ENCODE peak calls at places on chromosome 12, in seven cellular contexts. X, P, E, J, R, D and Y are unnamed samples. For H3K4me1, the result is how much of the 10 kb centered on the place peaks cover.

GRCh38 chr12:98847242-98847641 is 202.2 kb downstream of the APAF1 start:
- DNase-seq in D (no peak), E (no peak), J (no peak), X (no peak), R (no peak), P (no peak), Y (no peak)

GRCh38 chr12:80400591-80400991 is 43.4 kb upstream of the PTPRQ start:
- DNase-seq in E (peak), D (no peak), X (no peak), R (no peak), P (no peak), J (no peak), Y (no peak)

GRCh38 chr12:2291182-2291832 is 238.5 kb downstream of the CACNA1C start:
- DNase-seq in X (peak), P (no peak), D (peak), J (no peak), E (no peak), R (peak), Y (peak)

GRCh38 chr12:32083489-32083888 is 23.2 kb upstream of the BICD1 start:
- DNase-seq in X (peak), D (no peak), R (no peak), J (no peak), E (no peak), P (peak), Y (no peak)

GRCh38 chr12:93979189-93979588 is 169.2 kb upstream of the PLXNC1 start:
- DNase-seq in P (peak), X (no peak), E (no peak), D (peak), J (no peak), R (no peak), Y (peak)

GRCh38 chr12:68591716-68592437 is 18.8 kb upstream of the RAP1B start:
- DNase-seq in J (no peak), R (no peak), E (no peak), D (no peak), P (no peak), X (no peak), Y (no peak)

GRCh38 chr12:25806271-25806670 is 152.2 kb upstream of the RASSF8 start:
- DNase-seq in R (no peak), D (no peak), X (no peak), P (peak), J (no peak), E (no peak), Y (no peak)

GRCh38 chr12:122819209-122819805 is 15.9 kb upstream of the HIP1R start:
- DNase-seq in R (no peak), D (no peak), E (no peak), J (no peak), X (no peak), P (no peak), Y (no peak)

GRCh38 chr12:124496584-124496983 is 70.8 kb downstream of the NCOR2 start:
- DNase-seq in E (no peak), P (peak), X (no peak), R (no peak), J (no peak), D (no peak), Y (no peak)

GRCh38 chr12:28938581-28939301 is 210.3 kb upstream of the FAR2 start:
- DNase-seq in J (no peak), P (no peak), D (no peak), R (no peak), X (no peak), E (no peak), Y (no peak)

GRCh38 chr12:41433460-41433859 is 245.3 kb downstream of the PDZRN4 start:
- DNase-seq in D (no peak), R (no peak), X (no peak), P (no peak), E (no peak), J (no peak), Y (no peak)

GRCh38 chr12:67651380-67651695 is 2.8 kb downstream of the DYRK2 start:
- DNase-seq in E (no peak), D (peak), P (peak), R (no peak), X (peak), J (no peak), Y (peak)

GRCh38 chr12:64491718-64492117 is 39.8 kb downstream of the TBK1 start:
- DNase-seq in X (no peak), P (no peak), R (no peak), J (no peak), D (no peak), E (no peak), Y (no peak)

GRCh38 chr12:50971946-50972345 is 19.6 kb downstream of the HIGD1C start:
- DNase-seq in X (no peak), J (no peak), D (no peak), E (no peak), P (peak), R (no peak), Y (no peak)

GRCh38 chr12:132904718-132905328 is 17.4 kb upstream of the CHFR start:
- DNase-seq in X (peak), R (peak), J (peak), E (no peak), P (no peak), D (peak), Y (peak)

GRCh38 chr12:103401421-103401820 is 94.3 kb downstream of the C12orf42 start:
- DNase-seq in R (no peak), E (no peak), D (no peak), P (no peak), X (peak), J (no peak), Y (no peak)

GRCh38 chr12:25433581-25434325 is 119.3 kb downstream of the LMNTD1 start:
- DNase-seq in R (no peak), J (no peak), E (no peak), X (peak), P (peak), D (no peak), Y (no peak)

GRCh38 chr12:124623344-124623885 is 56.0 kb upstream of the NCOR2 start:
- DNase-seq in P (no peak), R (peak), E (no peak), X (no peak), D (no peak), J (no peak), Y (no peak)

GRCh38 chr12:65269603-65270002 is 8.9 kb upstream of the MSRB3 start:
- DNase-seq in E (no peak), D (no peak), X (no peak), P (no peak), J (no peak), R (no peak), Y (no peak)

GRCh38 chr12:118070650-118071049 is 9.7 kb upstream of the WSB2 start:
- DNase-seq in E (no peak), D (no peak), R (no peak), P (no peak), J (no peak), X (no peak), Y (no peak)

GRCh38 chr12:106841471-106842302 is 67.2 kb downstream of the RIC8B start:
- DNase-seq in P (peak), R (peak), E (no peak), J (no peak), X (peak), D (peak), Y (peak)

GRCh38 chr12:123494124-123494843 is 36.3 kb downstream of the SNRNP35 start:
- DNase-seq in R (no peak), D (no peak), E (no peak), P (no peak), J (peak), X (no peak), Y (no peak)

GRCh38 chr12:89280833-89281533 is 71.3 kb downstream of the DUSP6 start:
- DNase-seq in D (no peak), E (no peak), P (peak), J (peak), R (no peak), X (peak), Y (no peak)

GRCh38 chr12:71439613-71440392 is at the start of gene LGR5:
- DNase-seq in R (peak), J (peak), E (peak), X (peak), D (peak), P (peak), Y (peak)

GRCh38 chr12:127362121-127362520 is 904.8 kb upstream of the TMEM132C start:
- DNase-seq in J (no peak), P (no peak), X (no peak), R (no peak), D (no peak), E (no peak), Y (no peak)

GRCh38 chr12:79692860-79693605 is 2.3 kb upstream of the PAWR start:
- DNase-seq in X (peak), R (no peak), E (no peak), P (peak), D (no peak), J (no peak), Y (no peak)

GRCh38 chr12:90366286-90366685 is 588.7 kb downstream of the CCER1 start:
- DNase-seq in X (no peak), P (peak), E (no peak), R (no peak), J (no peak), D (no peak), Y (no peak)

GRCh38 chr12:116346751-116347150 is 69.3 kb upstream of the MED13L start:
- DNase-seq in J (no peak), R (peak), X (peak), E (no peak), D (no peak), P (peak), Y (no peak)

GRCh38 chr12:79635676-79636075 is 55.1 kb downstream of the PAWR start:
- DNase-seq in R (no peak), X (no peak), P (peak), E (no peak), J (no peak), D (no peak), Y (no peak)

GRCh38 chr12:3680919-3681594 is 71.9 kb downstream of the CRACR2A start:
- DNase-seq in J (peak), P (no peak), E (no peak), X (no peak), R (peak), D (peak), Y (peak)
- TF ChIP-seq CTCF in J (peak), P (no peak), E (peak), X (no peak), R (no peak), D (no peak), Y (no peak)

DNA sequence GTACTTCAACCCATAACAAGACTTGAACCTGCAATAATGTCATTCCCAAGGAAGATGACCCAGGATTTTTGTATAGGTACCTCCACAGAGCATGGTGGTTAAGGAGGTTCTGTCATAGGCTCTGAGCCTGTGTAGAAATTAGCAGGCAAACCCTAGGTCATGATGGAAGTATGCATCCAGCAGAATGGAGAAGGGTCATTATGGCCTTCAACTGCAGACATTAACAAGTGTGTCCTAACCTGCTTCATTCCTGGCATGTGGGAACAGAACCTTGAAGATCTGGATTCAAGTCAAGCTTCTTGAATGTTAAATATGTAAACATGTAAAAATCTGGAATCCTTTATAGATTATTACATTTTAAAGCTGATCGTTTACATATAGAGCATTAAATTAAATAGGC is 116.2 kb upstream of the SLC38A4 start:
- DNase-seq in R (no peak), P (no peak), D (no peak), E (no peak), X (no peak), J (no peak), Y (no peak)
- H3K4me3 ChIP-seq in R (no peak), P (no peak), D (no peak), E (no peak), X (no peak), J (no peak), Y (no peak)

DNA sequence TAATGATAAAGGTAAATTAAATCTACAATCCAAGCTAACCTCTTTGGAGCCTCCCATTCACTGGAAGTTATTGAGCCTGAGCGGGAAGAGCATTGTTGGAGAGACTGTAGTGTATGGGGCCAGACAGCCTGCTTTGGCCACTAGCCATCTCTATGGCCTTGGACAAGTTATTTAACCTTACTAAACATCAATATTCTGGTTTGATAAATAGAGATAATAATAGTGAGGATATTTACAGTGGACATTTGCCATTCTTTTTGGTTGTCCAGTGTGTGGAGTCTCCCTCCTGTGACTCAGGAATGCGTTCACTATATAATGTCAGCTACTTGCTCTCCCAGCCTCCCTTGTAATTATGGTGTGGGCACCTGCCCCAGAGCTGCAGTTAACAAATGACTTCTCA is 216.1 kb downstream of the SLC38A4 start:
- DNase-seq in J (no peak), X (no peak), R (no peak), E (no peak), P (no peak), D (no peak), Y (no peak)
- H3K4me1 ChIP-seq in J (under half), X (under half), R (under half), E (under half), P (under half), D (under half), Y (under half)

GRCh38 chr12:52050771-52051541 is at the start of gene NR4A1:
- DNase-seq in J (peak), X (peak), R (peak), P (peak), D (peak), E (peak), Y (peak)
- TF ChIP-seq CTCF in J (peak), X (no peak), R (no peak), P (peak), D (no peak), E (peak), Y (no peak)

GRCh38 chr12:56338643-56339422 is at the start of gene IL23A:
- DNase-seq in P (peak), J (no peak), D (no peak), E (peak), X (no peak), R (no peak), Y (peak)
- H3K4me3 ChIP-seq in P (no peak), J (no peak), D (no peak), E (no peak), X (no peak), R (no peak), Y (no peak)

GRCh38 chr12:108724890-108725151 is 6.5 kb downstream of the CORO1C start:
- DNase-seq in J (no peak), X (no peak), R (no peak), P (no peak), E (no peak), D (no peak), Y (no peak)

GRCh38 chr12:108722463-108722862 is 8.9 kb downstream of the CORO1C start:
- DNase-seq in J (no peak), X (no peak), P (no peak), E (no peak), R (no peak), D (no peak), Y (no peak)

GRCh38 chr12:108721824-108722223 is 9.5 kb downstream of the CORO1C start:
- DNase-seq in R (no peak), J (no peak), D (no peak), X (no peak), E (no peak), P (no peak), Y (no peak)

GRCh38 chr12:108724054-108724889 is 7.0 kb downstream of the CORO1C start:
- DNase-seq in E (no peak), X (peak), D (no peak), R (peak), P (peak), J (no peak), Y (no peak)

GRCh38 chr12:108722992-108723766 is 8.1 kb downstream of the CORO1C start:
- DNase-seq in R (peak), E (no peak), D (no peak), P (peak), X (peak), J (no peak), Y (no peak)
- H3K4me1 ChIP-seq in R (under half), E (half or more), D (under half), P (under half), X (under half), J (half or more), Y (half or more)

DNA sequence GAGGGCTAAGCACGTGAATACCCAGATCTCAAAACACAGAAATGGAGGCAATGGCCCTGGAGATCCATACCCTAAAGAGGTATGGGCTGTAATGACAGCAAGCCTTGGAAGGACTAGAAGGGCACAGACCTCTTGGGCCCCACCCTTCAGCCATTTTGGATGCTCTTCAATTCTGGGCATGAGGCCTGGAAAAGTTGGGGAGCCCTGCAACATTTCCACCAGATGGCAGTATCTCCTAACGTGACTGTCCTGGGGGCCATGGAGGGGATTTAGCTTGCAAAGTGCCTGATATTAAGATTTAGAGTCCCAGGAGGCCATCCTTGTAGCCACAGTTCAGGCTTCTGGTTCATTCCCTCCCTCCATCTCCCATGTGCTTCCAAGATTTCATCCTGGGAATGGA is 30.2 kb downstream of the KCNA5 start:
- DNase-seq in E (no peak), R (no peak), X (peak), J (no peak), D (no peak), P (peak), Y (no peak)
- TF ChIP-seq CTCF in E (peak), R (no peak), X (peak), J (no peak), D (no peak), P (peak), Y (no peak)

GRCh38 chr12:48045061-48045846 is 41.0 kb upstream of the COL2A1 start:
- DNase-seq in D (no peak), X (no peak), J (no peak), P (no peak), E (no peak), R (no peak), Y (no peak)
- H3K4me3 ChIP-seq in D (no peak), X (no peak), J (no peak), P (no peak), E (no peak), R (no peak), Y (no peak)